ENCODE peak calls at places on chromosomes 13 and 19, in nine cellular contexts. M, Z, R, U, O, Q, Y, V and H are unnamed samples.

GRCh38 chr19:46049597-46049996 is 8.8 kb upstream of the IGFL4 start:
- DNase-seq in M (no peak), Z (no peak), R (no peak), U (no peak), O (no peak), Q (peak; percentile 57), Y (no peak), V (no peak), H (no peak)

GRCh38 chr19:3519126-3519525 is 13.0 kb downstream of the FZR1 start:
- DNase-seq in M (no peak), Z (no peak), R (no peak), U (no peak), O (no peak), Q (no peak), Y (no peak), V (no peak), H (no peak)

GRCh38 chr19:51830263-51830662 is 35.3 kb downstream of the FPR3 start:
- DNase-seq in M (no peak), Z (no peak), R (no peak), U (no peak), O (no peak), Q (no peak), Y (no peak), V (no peak), H (no peak)

GRCh38 chr19:42114412-42114811 is 17.8 kb downstream of the POU2F2 start:
- DNase-seq in M (no peak), Z (no peak), R (no peak), U (no peak), O (no peak), Q (peak; percentile 97), Y (no peak), V (peak; percentile 31), H (no peak)

GRCh38 chr19:5966215-5966614 is 11.7 kb downstream of the RANBP3 start:
- DNase-seq in M (no peak), Z (no peak), R (no peak), U (no peak), O (no peak), Q (no peak), Y (peak; percentile 83), V (no peak), H (no peak)

GRCh38 chr19:46737275-46737654 is 8.6 kb upstream of the FKRP start:
- DNase-seq in M (no peak), Z (no peak), R (no peak), U (no peak), O (no peak), Q (no peak), Y (no peak), V (no peak), H (no peak)

GRCh38 chr19:3603121-3603841 is 3.4 kb downstream of the TBXA2R start:
- DNase-seq in M (no peak), Z (no peak), R (no peak), U (no peak), O (no peak), Q (no peak), Y (no peak), V (peak; percentile 55), H (peak; percentile 87)

GRCh38 chr19:48445256-48445605 is 552 bp upstream of the GRWD1 start:
- DNase-seq in M (peak; percentile 34), Z (peak; percentile 70), R (no peak), U (no peak), O (no peak), Q (no peak), Y (peak; percentile 92), V (peak; percentile 80), H (peak; percentile 73)

GRCh38 chr13:102901615-102902305 is 55.9 kb downstream of the ERCC5 start:
- DNase-seq in M (peak; percentile 36), Z (no peak), R (no peak), U (no peak), O (no peak), Q (no peak), Y (no peak), V (no peak), H (no peak)

GRCh38 chr13:109758937-109759480 is 27.4 kb downstream of the IRS2 start:
- DNase-seq in M (no peak), Z (no peak), R (no peak), U (no peak), O (no peak), Q (peak; percentile 63), Y (no peak), V (no peak), H (no peak)

GRCh38 chr19:35136977-35137702 is 1.5 kb upstream of the FXYD1 start:
- DNase-seq in M (no peak), Z (no peak), R (no peak), U (no peak), O (no peak), Q (no peak), Y (no peak), V (no peak), H (no peak)

GRCh38 chr13:111344471-111345191 is 24.2 kb downstream of the TEX29 start:
- DNase-seq in M (no peak), Z (peak; percentile 66), R (no peak), U (no peak), O (no peak), Q (peak; percentile 40), Y (no peak), V (no peak), H (no peak)

GRCh38 chr19:40716031-40716654 is 543 bp downstream of the COQ8B start:
- DNase-seq in M (no peak), Z (peak; percentile 89), R (peak; percentile 85), U (peak; percentile 39), O (peak; percentile 43), Q (no peak), Y (no peak), V (no peak), H (no peak)

GRCh38 chr13:58452123-58452623 is 820.6 kb downstream of the PCDH17 start:
- DNase-seq in M (no peak), Z (no peak), R (no peak), U (no peak), O (no peak), Q (no peak), Y (no peak), V (no peak), H (no peak)

GRCh38 chr13:89061821-89062220 is 1390.7 kb downstream of the SLITRK5 start:
- DNase-seq in M (no peak), Z (no peak), R (no peak), U (no peak), O (no peak), Q (peak; percentile 21), Y (no peak), V (no peak), H (no peak)

GRCh38 chr19:38667552-38668205 is 20.2 kb downstream of the ACTN4 start:
- DNase-seq in M (no peak), Z (no peak), R (no peak), U (no peak), O (no peak), Q (no peak), Y (no peak), V (no peak), H (no peak)

GRCh38 chr13:69579351-69579750 is 528.3 kb upstream of the ATXN8OS start:
- DNase-seq in M (no peak), Z (no peak), R (no peak), U (no peak), O (no peak), Q (no peak), Y (no peak), V (no peak), H (no peak)

GRCh38 chr13:103839460-103839859 is 773.2 kb upstream of the SLC10A2 start:
- DNase-seq in M (no peak), Z (no peak), R (no peak), U (no peak), O (no peak), Q (peak; percentile 52), Y (no peak), V (no peak), H (no peak)

GRCh38 chr19:5354403-5354802 is 13.8 kb upstream of the PTPRS start:
- DNase-seq in M (no peak), Z (no peak), R (no peak), U (no peak), O (no peak), Q (no peak), Y (no peak), V (no peak), H (no peak)

GRCh38 chr19:48588670-48589399 is 17.7 kb upstream of the SPACA4 start:
- DNase-seq in M (peak; percentile 84), Z (peak; percentile 85), R (peak; percentile 85), U (peak; percentile 72), O (peak; percentile 80), Q (peak; percentile 89), Y (peak; percentile 94), V (peak; percentile 74), H (peak; percentile 92)

GRCh38 chr19:19461671-19462622 is 53.4 kb downstream of the TSSK6 start:
- DNase-seq in M (no peak), Z (no peak), R (no peak), U (no peak), O (no peak), Q (peak; percentile 10), Y (no peak), V (no peak), H (no peak)

GRCh38 chr13:49585220-49586157 is at the start of gene RCBTB1:
- DNase-seq in M (peak; percentile 50), Z (peak; percentile 39), R (peak; percentile 27), U (peak; percentile 49), O (peak; percentile 76), Q (peak; percentile 70), Y (peak; percentile 98), V (peak; percentile 42), H (peak; percentile 81)

GRCh38 chr19:2721570-2722540 is 683 bp upstream of the DIRAS1 start:
- DNase-seq in M (no peak), Z (no peak), R (no peak), U (no peak), O (no peak), Q (no peak), Y (no peak), V (no peak), H (no peak)

GRCh38 chr19:28074773-28075172 is 1138.2 kb downstream of the UQCRFS1 start:
- DNase-seq in M (no peak), Z (no peak), R (no peak), U (no peak), O (no peak), Q (no peak), Y (no peak), V (no peak), H (no peak)

GRCh38 chr13:28579334-28579733 is 79.6 kb upstream of the POMP start:
- DNase-seq in M (no peak), Z (no peak), R (no peak), U (no peak), O (no peak), Q (no peak), Y (peak; percentile 23), V (no peak), H (no peak)

GRCh38 chr19:13920940-13921744 is 15.1 kb downstream of the CC2D1A start:
- DNase-seq in M (peak; percentile 54), Z (no peak), R (no peak), U (no peak), O (no peak), Q (peak; percentile 0), Y (peak; percentile 55), V (peak; percentile 83), H (no peak)

GRCh38 chr13:23741879-23742510 is 147.2 kb downstream of the MIPEP start:
- DNase-seq in M (no peak), Z (no peak), R (no peak), U (no peak), O (no peak), Q (no peak), Y (no peak), V (no peak), H (no peak)

GRCh38 chr13:39417643-39418042 is 185.3 kb downstream of the LHFPL6 start:
- DNase-seq in M (no peak), Z (no peak), R (no peak), U (no peak), O (no peak), Q (no peak), Y (peak; percentile 24), V (peak; percentile 40), H (no peak)

GRCh38 chr19:41194157-41194552 is 1.1 kb downstream of the CYP2S1 start:
- DNase-seq in M (no peak), Z (no peak), R (no peak), U (no peak), O (no peak), Q (no peak), Y (no peak), V (no peak), H (no peak)

GRCh38 chr13:37175996-37176395 is 70.5 kb upstream of the CSNK1A1L start:
- DNase-seq in M (no peak), Z (no peak), R (no peak), U (no peak), O (no peak), Q (no peak), Y (peak; percentile 49), V (no peak), H (no peak)